ENCODE peak calls at places on chromosomes 16 and 17, in ten cellular contexts. Y, G, Q, B, I, W, Z, V, C and F are unnamed samples.

GRCh38 chr17:1181769-1182137 is 2.0 kb upstream of the ABR start:
- DNase-seq in Y (no peak), G (no peak), Q (no peak), B (no peak), I (no peak), W (no peak), Z (no peak), V (no peak), C (no peak), F (peak; percentile 52)

GRCh38 chr17:60086822-60087591 is 8.3 kb upstream of the HEATR6 start:
- DNase-seq in Y (no peak), G (no peak), Q (peak; percentile 36), B (no peak), I (no peak), W (no peak), Z (no peak), V (no peak), C (no peak), F (no peak)

GRCh38 chr16:58481931-58482330 is 18.0 kb upstream of the NDRG4 start:
- DNase-seq in Y (no peak), G (no peak), Q (no peak), B (no peak), I (no peak), W (no peak), Z (no peak), V (no peak), C (no peak), F (no peak)

GRCh38 chr17:59105852-59106462 is 723 bp downstream of the TRIM37 start:
- DNase-seq in Y (peak; percentile 79), G (peak; percentile 79), Q (no peak), B (peak; percentile 90), I (peak; percentile 64), W (no peak), Z (no peak), V (peak; percentile 71), C (peak; percentile 61), F (peak; percentile 53)

GRCh38 chr16:66988197-66988788 is at the start of gene CES4A:
- DNase-seq in Y (no peak), G (no peak), Q (no peak), B (no peak), I (no peak), W (no peak), Z (peak; percentile 68), V (no peak), C (no peak), F (no peak)

GRCh38 chr17:77446959-77447634 is 306.3 kb downstream of the SEC14L1 start:
- DNase-seq in Y (no peak), G (no peak), Q (no peak), B (no peak), I (no peak), W (no peak), Z (peak; percentile 75), V (no peak), C (no peak), F (no peak)

GRCh38 chr17:8807070-8807550 is 7.9 kb upstream of the MFSD6L start:
- DNase-seq in Y (no peak), G (no peak), Q (peak; percentile 32), B (no peak), I (no peak), W (no peak), Z (no peak), V (no peak), C (no peak), F (peak; percentile 69)

GRCh38 chr16:76897816-76898215 is 293.2 kb upstream of the MON1B start:
- DNase-seq in Y (no peak), G (no peak), Q (no peak), B (no peak), I (no peak), W (no peak), Z (no peak), V (no peak), C (no peak), F (no peak)

GRCh38 chr16:50657251-50657650 is 23.9 kb downstream of the SNX20 start:
- DNase-seq in Y (no peak), G (no peak), Q (no peak), B (no peak), I (no peak), W (no peak), Z (no peak), V (no peak), C (no peak), F (no peak)

GRCh38 chr16:25264599-25264998 is 7.0 kb upstream of the ZKSCAN2 start:
- DNase-seq in Y (no peak), G (no peak), Q (no peak), B (no peak), I (no peak), W (no peak), Z (no peak), V (no peak), C (no peak), F (no peak)

GRCh38 chr17:45108595-45109521 is 23.5 kb downstream of the PLCD3 start:
- DNase-seq in Y (no peak), G (no peak), Q (no peak), B (peak; percentile 42), I (no peak), W (no peak), Z (no peak), V (no peak), C (no peak), F (no peak)

GRCh38 chr17:19905514-19905913 is 37.8 kb upstream of the ULK2 start:
- DNase-seq in Y (no peak), G (no peak), Q (no peak), B (no peak), I (no peak), W (no peak), Z (no peak), V (no peak), C (no peak), F (no peak)

GRCh38 chr16:2715519-2715918 is 4.5 kb downstream of the PRSS27 start:
- DNase-seq in Y (peak; percentile 76), G (peak; percentile 78), Q (peak; percentile 82), B (peak; percentile 91), I (peak; percentile 72), W (no peak), Z (no peak), V (peak; percentile 55), C (peak; percentile 83), F (peak; percentile 85)

GRCh38 chr16:21568502-21569189 is 30.7 kb upstream of the METTL9 start:
- DNase-seq in Y (no peak), G (no peak), Q (no peak), B (no peak), I (no peak), W (no peak), Z (no peak), V (no peak), C (no peak), F (no peak)